ENCODE peak calls at places on chromosomes 3 and 15, in ten cellular contexts. D, S, B, Z, A, L, H, N, J and I are unnamed samples.
A peak's percentile ranks its signal among the peaks of the same experiment; 100 is the strongest.

GRCh38 chr3:160278210-160278609 is 53.0 kb downstream of the C3orf80 start:
- DNase-seq in D (no peak), S (no peak), B (no peak), Z (no peak), A (no peak), L (no peak), H (no peak), N (no peak), J (no peak), I (no peak)

GRCh38 chr15:72368895-72369294 is 6.9 kb downstream of the HEXA start:
- DNase-seq in D (no peak), S (no peak), B (no peak), Z (no peak), A (no peak), L (no peak), H (no peak), N (no peak), J (no peak), I (no peak)

GRCh38 chr3:105610473-105610872 is 243.8 kb downstream of the ALCAM start:
- DNase-seq in D (no peak), S (no peak), B (no peak), Z (no peak), A (no peak), L (no peak), H (no peak), N (no peak), J (no peak), I (no peak)

GRCh38 chr3:128192131-128192530 is 38.9 kb downstream of the EEFSEC start:
- DNase-seq in D (no peak), S (no peak), B (no peak), Z (no peak), A (no peak), L (no peak), H (no peak), N (no peak), J (no peak), I (no peak)

GRCh38 chr3:148694116-148694515 is 3.6 kb upstream of the AGTR1 start:
- DNase-seq in D (no peak), S (no peak), B (no peak), Z (no peak), A (no peak), L (no peak), H (no peak), N (no peak), J (no peak), I (no peak)

GRCh38 chr3:125386811-125387210 is 11.7 kb upstream of the ZNF148 start:
- DNase-seq in D (peak; percentile 87), S (no peak), B (no peak), Z (no peak), A (no peak), L (no peak), H (no peak), N (no peak), J (no peak), I (no peak)

GRCh38 chr3:127652246-127652995 is 20.3 kb upstream of the ABTB1 start:
- DNase-seq in D (peak; percentile 67), S (peak; percentile 76), B (peak; percentile 71), Z (peak; percentile 16), A (peak; percentile 69), L (peak; percentile 49), H (peak; percentile 58), N (peak; percentile 72), J (peak; percentile 64), I (peak; percentile 77)

GRCh38 chr3:179260949-179261765 is 10.2 kb upstream of the KCNMB3 start:
- DNase-seq in D (peak; percentile 54), S (peak; percentile 87), B (peak; percentile 80), Z (peak; percentile 64), A (peak; percentile 95), L (no peak), H (peak; percentile 54), N (peak; percentile 73), J (peak; percentile 77), I (peak; percentile 88)

GRCh38 chr3:23969393-23969792 is 24.3 kb downstream of the NR1D2 start:
- DNase-seq in D (no peak), S (no peak), B (no peak), Z (no peak), A (no peak), L (no peak), H (no peak), N (no peak), J (no peak), I (no peak)

DNA sequence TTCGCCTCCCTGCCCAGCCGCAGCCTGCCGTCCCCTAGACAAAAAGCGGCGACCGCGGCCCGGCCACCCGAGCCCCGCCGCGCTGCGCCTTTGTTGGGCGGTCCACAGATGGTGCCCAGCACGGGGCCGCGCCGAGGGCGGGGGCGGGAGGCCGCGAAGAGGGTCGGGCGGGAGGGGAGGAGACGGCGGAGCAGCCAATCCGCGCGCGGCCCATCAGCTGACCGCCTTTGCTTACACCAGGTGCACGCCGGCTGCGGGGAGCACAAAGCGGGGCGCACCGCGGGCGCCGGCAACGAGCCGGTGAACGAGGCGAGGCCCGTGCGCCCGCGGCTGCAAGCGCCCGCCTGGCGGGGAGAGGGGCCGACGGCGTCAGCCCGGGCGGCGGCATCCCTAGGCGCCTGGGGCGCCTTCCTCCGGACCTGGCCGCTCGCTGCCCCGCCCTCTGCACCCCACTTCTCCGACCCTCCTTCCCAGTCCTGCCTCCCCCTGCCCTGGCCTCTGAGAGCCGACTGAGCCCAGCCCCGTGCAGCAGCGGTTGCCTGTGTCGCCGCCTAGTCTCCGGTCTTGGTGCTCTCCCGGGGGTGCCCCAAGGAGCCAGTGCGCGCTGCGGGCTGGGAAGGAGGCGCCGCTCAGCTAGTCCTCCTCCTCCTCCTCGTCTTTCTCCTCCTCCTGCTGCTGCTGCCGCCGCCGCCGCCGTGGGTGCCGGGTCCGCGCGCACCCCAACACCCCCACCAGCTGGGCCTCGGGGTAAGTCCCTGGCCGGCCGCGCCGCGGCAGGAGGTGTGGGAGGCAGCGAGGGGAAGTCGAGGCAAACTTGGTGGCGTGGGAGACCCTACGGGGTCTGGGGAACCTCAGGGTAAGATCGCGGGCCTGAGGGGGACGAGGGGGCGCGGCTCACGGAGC is at the start of gene LRRN1:
- DNase-seq in D (no peak), S (peak; percentile 83), B (peak; percentile 85), Z (peak; percentile 32), A (peak; percentile 72), L (no peak), H (no peak), N (no peak), J (no peak), I (peak; percentile 35)
- TF ChIP-seq CTCF in D (no peak), S (no peak), B (no peak), Z (no peak), A (no peak), L (no peak), H (no peak), N (no peak), J (no peak), I (no peak)

DNA sequence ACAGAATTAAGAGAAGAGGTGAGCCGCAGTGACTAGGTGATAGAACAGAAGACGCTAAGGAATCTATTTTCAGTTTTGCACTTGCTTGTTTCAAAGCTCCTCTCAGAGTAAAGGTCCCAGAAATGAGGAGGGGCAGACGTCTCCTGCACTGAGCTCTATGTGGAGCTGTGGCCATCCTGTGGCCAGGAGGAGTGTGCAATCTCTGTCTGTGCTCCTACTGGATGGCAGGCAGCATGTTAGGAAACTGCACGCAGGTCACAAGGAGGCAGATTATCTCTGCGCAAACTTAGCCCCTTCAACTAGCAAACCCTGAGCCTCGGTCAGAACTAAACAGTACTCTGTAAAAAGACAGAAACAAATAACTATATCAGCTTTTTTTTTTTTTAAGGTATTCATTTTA is 31.1 kb upstream of the PPIB start:
- DNase-seq in D (no peak), S (no peak), B (no peak), Z (no peak), A (no peak), L (no peak), H (peak; percentile 22), N (no peak), J (no peak), I (no peak)
- TF ChIP-seq CTCF in D (no peak), S (no peak), B (no peak), Z (no peak), A (no peak), L (peak; percentile 14), H (no peak), N (no peak), J (no peak), I (no peak)

GRCh38 chr15:23855947-23856346 is 168.8 kb upstream of the NDN start:
- DNase-seq in D (no peak), S (no peak), B (no peak), Z (no peak), A (no peak), L (no peak), H (no peak), N (no peak), J (no peak), I (no peak)
- TF ChIP-seq CTCF in D (no peak), S (no peak), B (no peak), Z (no peak), A (no peak), L (no peak), H (no peak), N (no peak), J (no peak), I (no peak)

GRCh38 chr3:32176989-32177701 is 61.3 kb upstream of the CMTM8 start:
- DNase-seq in D (peak; percentile 60), S (no peak), B (peak; percentile 60), Z (peak; percentile 59), A (peak; percentile 66), L (peak; percentile 67), H (peak; percentile 65), N (no peak), J (peak; percentile 97), I (peak; percentile 48)
- TF ChIP-seq CTCF in D (peak; percentile 68), S (peak; percentile 49), B (peak; percentile 66), Z (peak; percentile 79), A (peak; percentile 67), L (peak; percentile 87), H (peak; percentile 69), N (no peak), J (peak; percentile 89), I (peak; percentile 76)